ENCODE peak calls at places on chromosomes 6 and 20, in six cellular contexts. Z, B, J, W, C and T are unnamed samples.

GRCh38 chr6:107348224-107348623 is 111.1 kb downstream of the PDSS2 start:
- DNase-seq in Z (no peak), B (no peak), J (no peak), W (no peak), C (peak; percentile 59), T (no peak)

GRCh38 chr6:9516207-9516606 is 898.7 kb downstream of the TFAP2A start:
- DNase-seq in Z (no peak), B (no peak), J (peak; percentile 35), W (peak; percentile 29), C (peak; percentile 83), T (no peak)

GRCh38 chr20:46122516-46123481 is 4.7 kb downstream of the CD40 start:
- DNase-seq in Z (no peak), B (no peak), J (no peak), W (peak; percentile 13), C (no peak), T (no peak)

GRCh38 chr20:61113731-61114130 is 138.3 kb upstream of the CDH4 start:
- DNase-seq in Z (no peak), B (no peak), J (no peak), W (no peak), C (no peak), T (no peak)

GRCh38 chr6:33895296-33895695 is 91.5 kb upstream of the MLN start:
- DNase-seq in Z (no peak), B (no peak), J (no peak), W (no peak), C (no peak), T (no peak)

GRCh38 chr20:63896136-63896890 is 1.4 kb downstream of the DNAJC5 start:
- DNase-seq in Z (peak; percentile 48), B (peak; percentile 24), J (peak; percentile 21), W (peak; percentile 81), C (peak; percentile 46), T (peak; percentile 65)

GRCh38 chr6:6695711-6696048 is 107.2 kb downstream of the LY86 start:
- DNase-seq in Z (no peak), B (no peak), J (no peak), W (no peak), C (no peak), T (no peak)

GRCh38 chr20:40511478-40511877 is 177.6 kb downstream of the MAFB start:
- DNase-seq in Z (no peak), B (peak; percentile 24), J (no peak), W (no peak), C (no peak), T (no peak)

GRCh38 chr20:17614812-17615644 is 45.2 kb downstream of the DSTN start:
- DNase-seq in Z (peak; percentile 46), B (no peak), J (no peak), W (peak; percentile 38), C (no peak), T (peak; percentile 13)

GRCh38 chr20:17613328-17614175 is 43.7 kb downstream of the DSTN start:
- DNase-seq in Z (peak; percentile 44), B (no peak), J (no peak), W (peak; percentile 26), C (no peak), T (peak; percentile 26)

GRCh38 chr20:17615645-17616479 is 46.0 kb downstream of the DSTN start:
- DNase-seq in Z (peak; percentile 40), B (no peak), J (no peak), W (peak; percentile 25), C (no peak), T (peak; percentile 10)

GRCh38 chr20:17612975-17613327 is 43.1 kb downstream of the DSTN start:
- DNase-seq in Z (peak; percentile 34), B (no peak), J (no peak), W (no peak), C (no peak), T (no peak)

DNA sequence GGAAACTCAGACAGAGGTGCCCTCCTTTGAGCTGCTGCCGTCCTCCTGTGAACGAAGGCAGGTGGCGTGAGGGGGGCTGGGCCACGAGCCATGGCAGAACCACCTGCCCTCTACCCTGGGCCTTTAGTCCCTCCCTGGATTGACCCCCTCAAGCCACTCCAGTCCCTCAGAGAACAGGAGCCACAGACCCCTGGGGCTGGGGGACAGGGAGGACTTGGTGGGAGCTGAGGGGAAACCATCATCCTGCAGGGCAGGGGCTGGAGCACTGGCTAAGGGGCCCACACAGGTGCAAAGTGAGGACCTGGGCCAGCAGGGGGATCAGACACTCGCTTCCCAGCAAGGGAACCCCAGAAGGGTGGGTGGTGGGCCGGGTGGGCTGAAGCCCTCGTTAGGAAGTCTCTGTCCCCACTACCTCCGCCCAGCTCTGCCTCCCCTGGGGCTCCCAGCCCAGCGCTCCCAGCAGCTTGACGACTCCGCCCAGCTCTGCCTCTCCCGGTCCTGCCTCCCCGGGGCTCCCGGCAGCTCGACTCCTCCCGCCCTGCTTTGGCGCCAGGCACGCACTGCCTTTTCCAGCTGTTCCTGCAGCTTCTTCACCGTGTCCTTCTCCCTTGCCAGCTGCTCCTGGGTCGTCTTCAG is 44.4 kb downstream of the DSTN start:
- DNase-seq in Z (peak; percentile 83), B (no peak), J (no peak), W (peak; percentile 83), C (peak; percentile 31), T (peak; percentile 78)
- TF ChIP-seq POLR2A in Z (no peak), B (no peak), J (no peak), W (no peak), C (no peak), T (no peak)

DNA sequence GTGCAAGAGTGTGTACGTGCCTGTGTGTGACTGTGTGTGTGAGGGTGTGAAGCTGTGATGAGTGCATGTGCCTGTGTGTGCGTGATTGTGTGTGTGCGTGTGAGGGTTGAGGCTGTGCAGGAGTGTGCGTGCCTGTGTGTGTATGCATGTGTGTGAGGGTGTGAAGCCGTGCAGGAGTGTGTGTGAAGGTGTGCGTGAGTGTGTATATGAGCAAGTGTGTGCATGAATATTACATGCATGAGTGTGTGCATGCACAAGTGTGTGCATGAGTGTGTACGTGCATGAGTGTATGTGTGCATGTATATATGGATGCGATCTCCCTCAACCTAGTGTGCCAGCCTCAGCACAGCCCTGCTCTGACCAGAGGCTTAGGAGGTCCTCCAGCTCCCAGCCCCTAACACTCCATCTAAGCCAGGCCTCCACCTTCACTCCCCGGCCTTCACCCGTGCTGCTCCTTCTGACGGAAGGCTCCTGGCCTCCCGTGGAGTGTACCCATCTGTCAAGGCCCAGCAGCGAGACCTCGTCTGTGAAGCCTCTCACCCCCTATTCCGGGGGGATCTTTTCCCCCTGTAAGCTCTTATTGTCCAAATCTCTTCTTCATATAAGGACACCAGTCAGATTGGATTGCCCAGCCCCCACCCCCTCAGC is 19.9 kb upstream of the PHACTR3 start:
- DNase-seq in Z (no peak), B (no peak), J (no peak), W (no peak), C (no peak), T (no peak)
- TF ChIP-seq CTCF in Z (no peak), B (no peak), J (no peak), W (no peak), C (no peak), T (no peak)

DNA sequence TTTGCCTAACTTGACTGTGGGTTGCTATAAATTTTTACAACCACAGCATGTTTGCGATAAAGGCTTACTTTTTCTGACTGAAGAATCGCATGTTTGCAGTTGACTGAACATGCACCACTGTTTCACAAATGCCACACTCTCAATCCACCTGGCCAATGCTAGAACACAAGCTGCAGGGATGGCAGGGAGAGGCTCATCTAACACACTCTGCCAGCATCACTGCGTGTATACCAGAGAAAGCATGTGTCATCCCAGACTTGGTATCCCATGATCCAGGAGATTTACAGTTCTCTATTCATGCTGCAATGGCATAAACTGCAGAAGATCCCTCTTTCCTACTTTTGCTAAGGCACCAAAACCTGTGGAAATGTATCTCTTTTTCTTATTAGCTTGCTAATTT is 187.1 kb downstream of the HIVEP2 start:
- DNase-seq in Z (no peak), B (no peak), J (no peak), W (no peak), C (no peak), T (no peak)
- H3K4me3 ChIP-seq in Z (no peak overlapping the region), B (no peak overlapping the region), J (no peak overlapping the region), W (no peak overlapping the region), C (no peak overlapping the region), T (no peak overlapping the region)

DNA sequence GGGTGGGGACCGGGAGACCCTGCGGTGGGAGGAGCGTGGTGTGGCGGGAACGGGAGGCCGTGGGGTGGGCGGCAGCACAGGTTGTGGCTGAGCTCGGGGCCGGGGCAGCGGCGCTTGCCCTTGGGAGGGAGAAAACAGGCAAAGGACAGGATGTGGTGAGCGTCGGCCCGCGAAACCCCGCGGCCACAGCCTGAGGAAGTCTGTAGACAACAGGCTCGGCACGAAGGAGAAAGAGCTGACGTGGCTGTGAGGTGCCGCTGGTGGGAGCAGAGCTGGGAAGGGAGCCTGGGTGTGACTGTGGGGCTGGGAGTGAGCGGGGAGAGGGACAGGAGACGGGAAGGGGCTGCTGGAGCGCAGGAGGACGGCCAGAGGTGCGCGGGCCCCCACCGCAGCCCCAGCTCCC is 202.9 kb downstream of the DLL1 start:
- DNase-seq in Z (peak; percentile 11), B (no peak), J (no peak), W (peak; percentile 35), C (no peak), T (peak; percentile 55)
- TF ChIP-seq POLR2A in Z (no peak), B (no peak), J (no peak), W (no peak), C (no peak), T (peak; percentile 19)

GRCh38 chr20:36745927-36746659 is at the start of gene NDRG3:
- DNase-seq in Z (peak; percentile 91), B (peak; percentile 86), J (peak; percentile 96), W (peak; percentile 96), C (peak; percentile 89), T (peak; percentile 95)
- TF ChIP-seq CTCF in Z (no peak), B (peak; percentile 39), J (no peak), W (no peak), C (no peak), T (no peak)

GRCh38 chr6:35663447-35664235 is 25.1 kb downstream of the FKBP5 start:
- DNase-seq in Z (no peak), B (no peak), J (no peak), W (no peak), C (peak; percentile 84), T (no peak)
- H3K4me3 ChIP-seq in Z (no peak overlapping the region), B (no peak overlapping the region), J (no peak overlapping the region), W (no peak overlapping the region), C (no peak overlapping the region), T (no peak overlapping the region)

GRCh38 chr6:30885481-30885998 is 1.2 kb downstream of the DDR1 start:
- DNase-seq in Z (no peak), B (no peak), J (peak; percentile 28), W (peak; percentile 48), C (peak; percentile 18), T (peak; percentile 75)

GRCh38 chr6:30882764-30883475 is 1.4 kb upstream of the DDR1 start:
- DNase-seq in Z (peak; percentile 64), B (no peak), J (peak; percentile 19), W (peak; percentile 88), C (no peak), T (peak; percentile 84)

GRCh38 chr6:30884521-30885480 is 482 bp downstream of the DDR1 start:
- DNase-seq in Z (peak; percentile 76), B (no peak), J (peak; percentile 47), W (peak; percentile 43), C (peak; percentile 15), T (peak; percentile 62)

GRCh38 chr6:30883476-30883742 is 910 bp upstream of the DDR1 start:
- DNase-seq in Z (no peak), B (no peak), J (no peak), W (no peak), C (no peak), T (no peak)

GRCh38 chr6:30883743-30884520 is at the start of gene DDR1:
- DNase-seq in Z (peak; percentile 91), B (peak; percentile 28), J (peak; percentile 58), W (peak; percentile 89), C (peak; percentile 54), T (peak; percentile 83)
- TF ChIP-seq POLR2A in Z (peak; percentile 29), B (no peak), J (peak; percentile 14), W (no peak), C (no peak), T (peak; percentile 73)